ENCODE peak calls at places on chromosomes 7 and 10, in eight cellular contexts. Y, G, Q, C, N, U, S and R are unnamed samples.

GRCh38 chr10:102988404-102989314 is 70.6 kb downstream of the CNNM2 start:
- DNase-seq in S (no peak), G (no peak), C (peak; percentile 48), Y (no peak), U (peak; percentile 23), N (no peak), Q (no peak), R (peak; percentile 15)

GRCh38 chr10:75451927-75452326 is 20.5 kb downstream of the LRMDA start:
- DNase-seq in N (no peak), G (no peak), Q (no peak), C (no peak), Y (no peak), U (no peak), S (peak; percentile 30), R (no peak)

GRCh38 chr7:30062587-30062986 is 34.4 kb downstream of the PLEKHA8 start:
- DNase-seq in Q (peak; percentile 46), Y (peak; percentile 56), N (no peak), C (peak; percentile 49), G (peak; percentile 61), S (no peak), U (peak; percentile 62), R (peak; percentile 21)

GRCh38 chr10:100612601-100613595 is 77.2 kb downstream of the HIF1AN start:
- DNase-seq in S (no peak), N (no peak), C (no peak), G (no peak), U (no peak), Q (no peak), Y (no peak), R (no peak)

GRCh38 chr10:48545462-48546145 is 59.3 kb downstream of the ARHGAP22 start:
- DNase-seq in N (no peak), C (no peak), S (no peak), Y (no peak), Q (no peak), G (no peak), U (no peak), R (no peak)

GRCh38 chr10:122264442-122264841 is 6.7 kb upstream of the BTBD16 start:
- DNase-seq in Q (no peak), S (peak; percentile 6), G (peak; percentile 35), N (no peak), C (no peak), Y (no peak), U (no peak), R (peak; percentile 40)

GRCh38 chr10:43262043-43262901 is 4.6 kb downstream of the RASGEF1A start:
- DNase-seq in U (no peak), N (peak; percentile 67), C (no peak), Y (no peak), G (no peak), S (no peak), Q (no peak), R (no peak)

GRCh38 chr10:4586756-4587155 is 239.3 kb upstream of the AKR1E2 start:
- DNase-seq in Q (no peak), G (peak; percentile 18), C (no peak), S (no peak), Y (no peak), U (no peak), N (no peak), R (no peak)

GRCh38 chr7:20647051-20647450 is 31.6 kb downstream of the ABCB5 start:
- DNase-seq in U (peak; percentile 23), Y (no peak), G (no peak), S (peak; percentile 99), C (peak; percentile 45), N (no peak), Q (no peak), R (no peak)

GRCh38 chr7:4072161-4072925 is 609.8 kb upstream of the FOXK1 start:
- DNase-seq in N (no peak), Y (no peak), S (no peak), G (no peak), U (no peak), Q (no peak), C (no peak), R (no peak)

GRCh38 chr7:131883769-131884168 is 327.3 kb upstream of the PODXL start:
- DNase-seq in C (no peak), Y (no peak), Q (no peak), N (no peak), G (no peak), U (no peak), S (no peak), R (no peak)

GRCh38 chr7:42240416-42240815 is 3.4 kb upstream of the GLI3 start:
- DNase-seq in G (no peak), S (no peak), Q (no peak), U (no peak), Y (no peak), N (no peak), C (no peak), R (no peak)

GRCh38 chr7:19491821-19492452 is 216.9 kb downstream of the POLR1F start:
- DNase-seq in G (peak; percentile 58), S (peak; percentile 27), Y (peak; percentile 11), Q (peak; percentile 3), C (peak; percentile 64), U (peak; percentile 54), N (no peak), R (peak; percentile 11)

GRCh38 chr7:140276001-140276400 is 99.2 kb upstream of the KDM7A start:
- DNase-seq in U (no peak), G (no peak), Y (no peak), S (no peak), C (no peak), N (no peak), Q (no peak), R (no peak)

GRCh38 chr10:67836972-67837371 is 1.0 kb downstream of the DNAJC12 start:
- DNase-seq in N (no peak), G (no peak), Y (no peak), S (no peak), C (no peak), U (no peak), Q (no peak), R (no peak)

GRCh38 chr7:75905785-75906604 is 9.0 kb upstream of the POR start:
- DNase-seq in N (peak; percentile 81), C (no peak), Q (peak; percentile 47), Y (peak; percentile 85), S (peak; percentile 24), G (peak; percentile 89), U (peak; percentile 81), R (peak; percentile 42)

GRCh38 chr10:29482591-29483421 is 152.0 kb downstream of the SVIL start:
- DNase-seq in G (peak; percentile 70), S (peak; percentile 28), U (peak; percentile 26), C (peak; percentile 22), N (no peak), Y (no peak), Q (no peak), R (peak; percentile 92)

GRCh38 chr7:114182837-114183236 is 231.8 kb upstream of the FOXP2 start:
- DNase-seq in S (no peak), C (no peak), N (no peak), U (peak; percentile 67), Y (no peak), Q (no peak), G (no peak), R (no peak)

GRCh38 chr7:91784469-91784868 is 96.0 kb downstream of the MTERF1 start:
- DNase-seq in G (peak; percentile 86), S (peak; percentile 11), C (peak; percentile 61), U (peak; percentile 54), Q (peak; percentile 26), N (no peak), Y (peak; percentile 7), R (peak; percentile 45)

GRCh38 chr10:50310560-50311174 is 59.4 kb upstream of the ASAH2 start:
- DNase-seq in Y (peak; percentile 25), S (peak; percentile 14), C (peak; percentile 45), N (no peak), Q (peak; percentile 25), U (peak; percentile 46), G (no peak), R (peak; percentile 43)

GRCh38 chr10:114336823-114337509 is 67.3 kb downstream of the AFAP1L2 start:
- DNase-seq in Q (no peak), C (no peak), U (no peak), G (no peak), Y (no peak), N (peak; percentile 45), S (no peak), R (no peak)

GRCh38 chr10:110843031-110843430 is 28.7 kb upstream of the PDCD4 start:
- DNase-seq in Y (no peak), S (no peak), C (no peak), G (no peak), Q (no peak), U (no peak), N (no peak), R (no peak)

GRCh38 chr10:230758-231157 is 95.5 kb downstream of the ZMYND11 start:
- DNase-seq in U (peak; percentile 16), G (peak; percentile 22), N (no peak), S (no peak), C (peak; percentile 3), Q (peak; percentile 17), Y (peak; percentile 17), R (peak; percentile 2)

GRCh38 chr7:65285906-65286864 is 87.5 kb upstream of the ZNF92 start:
- DNase-seq in Q (no peak), S (no peak), U (no peak), Y (no peak), G (no peak), C (no peak), N (no peak), R (no peak)

GRCh38 chr7:105389090-105389650 is 449 bp upstream of the SRPK2 start:
- DNase-seq in Q (peak; percentile 89), S (peak; percentile 49), G (peak; percentile 86), Y (peak; percentile 17), C (peak; percentile 60), N (no peak), U (peak; percentile 79), R (peak; percentile 36)

GRCh38 chr7:157396316-157397035 is 59.7 kb downstream of the DNAJB6 start:
- DNase-seq in Q (no peak), C (no peak), Y (no peak), N (no peak), G (no peak), U (no peak), S (no peak), R (no peak)

GRCh38 chr7:151104411-151105235 is 18.3 kb downstream of the AGAP3 start:
- DNase-seq in Y (no peak), U (no peak), Q (no peak), S (no peak), N (no peak), G (peak; percentile 35), C (no peak), R (peak; percentile 46)

GRCh38 chr10:31133628-31134302 is 102.1 kb upstream of the ZNF438 start:
- DNase-seq in N (peak; percentile 93), C (peak; percentile 36), G (peak; percentile 53), Y (peak; percentile 66), S (peak; percentile 28), Q (no peak), U (peak; percentile 94), R (no peak)

GRCh38 chr7:78296689-78297371 is 498.3 kb downstream of the PHTF2 start:
- DNase-seq in G (no peak), Q (no peak), S (no peak), U (no peak), N (no peak), Y (no peak), C (no peak), R (no peak)

GRCh38 chr7:150449206-150449956 is 1.0 kb upstream of the GIMAP8 start:
- DNase-seq in S (no peak), U (no peak), G (no peak), N (no peak), Y (no peak), Q (no peak), C (no peak), R (no peak)

GRCh38 chr10:62454696-62455451 is 80.7 kb downstream of the ZNF365 start:
- DNase-seq in Q (peak; percentile 14), S (no peak), C (peak; percentile 85), N (no peak), U (peak; percentile 74), Y (no peak), G (peak; percentile 78), R (peak; percentile 70)

GRCh38 chr7:50667338-50667737 is 102.1 kb upstream of the DDC start:
- DNase-seq in S (no peak), Y (no peak), N (no peak), C (no peak), U (no peak), G (no peak), Q (no peak), R (no peak)